ENCODE peak calls at places on chromosomes 1 and 21, in eight cellular contexts. One of them, this sample, is unnamed.

GRCh38 chr21:42695324-42696025 is 42.1 kb downstream of the PDE9A start:
- DNase-seq in IMR-90: peak
- DNase-seq in T-helper 17 cell: no peak
- DNase-seq in caudate nucleus: peak
- DNase-seq in aorta: no peak
- DNase-seq in left lung: no peak
- DNase-seq in head of caudate nucleus: no peak
- DNase-seq in NCI-H774: no peak
- DNase-seq in this sample: no peak

GRCh38 chr1:202281316-202282016 is 60.3 kb downstream of the UBE2T start:
- DNase-seq in IMR-90: peak
- DNase-seq in T-helper 17 cell: no peak
- DNase-seq in caudate nucleus: no peak
- DNase-seq in aorta: peak
- DNase-seq in left lung: no peak
- DNase-seq in head of caudate nucleus: no peak
- DNase-seq in NCI-H774: no peak
- DNase-seq in this sample: no peak

GRCh38 chr1:70204578-70204977 is 801 bp downstream of the LRRC40 start:
- DNase-seq in IMR-90: peak
- DNase-seq in T-helper 17 cell: no peak
- DNase-seq in caudate nucleus: no peak
- DNase-seq in aorta: no peak
- DNase-seq in left lung: no peak
- DNase-seq in head of caudate nucleus: no peak
- DNase-seq in NCI-H774: no peak
- DNase-seq in this sample: no peak

GRCh38 chr1:246703581-246703980 is 20.6 kb upstream of the SCCPDH start:
- DNase-seq in IMR-90: no peak
- DNase-seq in T-helper 17 cell: no peak
- DNase-seq in caudate nucleus: no peak
- DNase-seq in aorta: peak
- DNase-seq in left lung: no peak
- DNase-seq in head of caudate nucleus: no peak
- DNase-seq in NCI-H774: no peak
- DNase-seq in this sample: no peak

GRCh38 chr21:39048574-39048973 is 134.7 kb downstream of the PSMG1 start:
- DNase-seq in IMR-90: peak
- DNase-seq in T-helper 17 cell: no peak
- DNase-seq in caudate nucleus: no peak
- DNase-seq in aorta: no peak
- DNase-seq in left lung: no peak
- DNase-seq in head of caudate nucleus: no peak
- DNase-seq in NCI-H774: no peak
- DNase-seq in this sample: no peak

GRCh38 chr1:184487561-184488200 is 100.9 kb downstream of the C1orf21 start:
- DNase-seq in IMR-90: peak
- DNase-seq in T-helper 17 cell: no peak
- DNase-seq in caudate nucleus: peak
- DNase-seq in aorta: no peak
- DNase-seq in left lung: no peak
- DNase-seq in head of caudate nucleus: no peak
- DNase-seq in NCI-H774: no peak
- DNase-seq in this sample: no peak

GRCh38 chr1:45205910-45206721 is at the start of gene ZSWIM5:
- DNase-seq in IMR-90: peak
- DNase-seq in T-helper 17 cell: peak
- DNase-seq in caudate nucleus: peak
- DNase-seq in aorta: peak
- DNase-seq in left lung: peak
- DNase-seq in head of caudate nucleus: peak
- DNase-seq in NCI-H774: peak
- DNase-seq in this sample: peak

GRCh38 chr1:247212012-247212411 is 40.2 kb upstream of the ZNF124 start:
- DNase-seq in IMR-90: no peak
- DNase-seq in T-helper 17 cell: no peak
- DNase-seq in caudate nucleus: no peak
- DNase-seq in aorta: no peak
- DNase-seq in left lung: no peak
- DNase-seq in head of caudate nucleus: no peak
- DNase-seq in NCI-H774: no peak
- DNase-seq in this sample: no peak

GRCh38 chr1:71921197-71921596 is 361.1 kb downstream of the NEGR1 start:
- DNase-seq in IMR-90: no peak
- DNase-seq in T-helper 17 cell: no peak
- DNase-seq in caudate nucleus: no peak
- DNase-seq in aorta: no peak
- DNase-seq in left lung: no peak
- DNase-seq in head of caudate nucleus: no peak
- DNase-seq in NCI-H774: no peak
- DNase-seq in this sample: no peak

GRCh38 chr1:229035054-229035747 is 235.7 kb upstream of the RAB4A start:
- DNase-seq in IMR-90: no peak
- DNase-seq in T-helper 17 cell: no peak
- DNase-seq in caudate nucleus: no peak
- DNase-seq in aorta: no peak
- DNase-seq in left lung: no peak
- DNase-seq in head of caudate nucleus: no peak
- DNase-seq in NCI-H774: no peak
- DNase-seq in this sample: no peak

GRCh38 chr1:8910914-8911313 is 32.4 kb upstream of the ENO1 start:
- DNase-seq in IMR-90: peak
- DNase-seq in T-helper 17 cell: no peak
- DNase-seq in caudate nucleus: no peak
- DNase-seq in aorta: no peak
- DNase-seq in left lung: no peak
- DNase-seq in head of caudate nucleus: no peak
- DNase-seq in NCI-H774: no peak
- DNase-seq in this sample: no peak

GRCh38 chr1:62875676-62876075 is 91.7 kb downstream of the ATG4C start:
- DNase-seq in IMR-90: no peak
- DNase-seq in T-helper 17 cell: no peak
- DNase-seq in caudate nucleus: no peak
- DNase-seq in aorta: no peak
- DNase-seq in left lung: no peak
- DNase-seq in head of caudate nucleus: no peak
- DNase-seq in NCI-H774: no peak
- DNase-seq in this sample: no peak

GRCh38 chr21:46120301-46121285 is 22.7 kb downstream of the COL6A2 start:
- DNase-seq in IMR-90: no peak
- DNase-seq in T-helper 17 cell: peak
- DNase-seq in caudate nucleus: no peak
- DNase-seq in aorta: peak
- DNase-seq in left lung: peak
- DNase-seq in head of caudate nucleus: no peak
- DNase-seq in NCI-H774: no peak
- DNase-seq in this sample: no peak

GRCh38 chr21:44967082-44968047 is 27.5 kb downstream of the SLX9 start:
- DNase-seq in IMR-90: no peak
- DNase-seq in T-helper 17 cell: no peak
- DNase-seq in caudate nucleus: no peak
- DNase-seq in aorta: no peak
- DNase-seq in left lung: no peak
- DNase-seq in head of caudate nucleus: no peak
- DNase-seq in NCI-H774: no peak
- DNase-seq in this sample: no peak

GRCh38 chr1:39418223-39418622 is 73.2 kb upstream of the BMP8A start:
- DNase-seq in IMR-90: peak
- DNase-seq in T-helper 17 cell: no peak
- DNase-seq in caudate nucleus: no peak
- DNase-seq in aorta: no peak
- DNase-seq in left lung: no peak
- DNase-seq in head of caudate nucleus: no peak
- DNase-seq in NCI-H774: no peak
- DNase-seq in this sample: no peak

This sample was measured in gastrocnemius medialis.